ENCODE peak calls at places on chromosomes 16 and 17, in six cellular contexts. R is GM23338, W is SK-N-SH, T is A549, I is HCT116, F is K562. J is an unnamed sample.

GRCh38 chr16:85656351-85657266 is 32.1 kb downstream of the GINS2 start:
- DNase-seq in R (no peak), W (no peak), T (no peak), I (no peak), F (no peak), J (no peak)

GRCh38 chr16:30539000-30539964 is 4.6 kb upstream of the ZNF747 start:
- DNase-seq in R (no peak), W (no peak), T (no peak), I (no peak), F (no peak), J (no peak)

GRCh38 chr16:68194263-68194662 is 41.7 kb downstream of the ESRP2 start:
- DNase-seq in R (no peak), W (no peak), T (no peak), I (no peak), F (no peak), J (no peak)

GRCh38 chr17:75346906-75347305 is 57.7 kb upstream of the SLC25A19 start:
- DNase-seq in R (peak), W (no peak), T (no peak), I (no peak), F (peak), J (peak)

GRCh38 chr16:67563708-67564468 is 1.6 kb downstream of the CTCF start:
- DNase-seq in R (peak), W (peak), T (peak), I (no peak), F (no peak), J (peak)

GRCh38 chr17:12553625-12554024 is 112.1 kb upstream of the MYOCD start:
- DNase-seq in R (no peak), W (no peak), T (no peak), I (no peak), F (no peak), J (no peak)

GRCh38 chr17:66319226-66319625 is 16.8 kb downstream of the PRKCA start:
- DNase-seq in R (no peak), W (no peak), T (no peak), I (no peak), F (no peak), J (no peak)

GRCh38 chr17:29717817-29718216 is 95.1 kb upstream of the CORO6 start:
- DNase-seq in R (no peak), W (no peak), T (no peak), I (no peak), F (no peak), J (no peak)

GRCh38 chr17:45427181-45427835 is 5.4 kb downstream of the ARHGAP27 start:
- DNase-seq in R (no peak), W (peak), T (no peak), I (no peak), F (no peak), J (no peak)

GRCh38 chr16:88309174-88309904 is 73.4 kb upstream of the ZNF469 start:
- DNase-seq in R (no peak), W (no peak), T (no peak), I (no peak), F (no peak), J (no peak)

GRCh38 chr16:62903961-62904502 is 867.8 kb upstream of the CDH8 start:
- DNase-seq in R (no peak), W (no peak), T (no peak), I (no peak), F (no peak), J (no peak)

GRCh38 chr16:87575027-87575804 is 27.1 kb upstream of the JPH3 start:
- DNase-seq in R (peak), W (no peak), T (peak), I (no peak), F (peak), J (no peak)

GRCh38 chr16:2008631-2009301 is 855 bp downstream of the ZNF598 start:
- DNase-seq in R (no peak), W (peak), T (no peak), I (no peak), F (peak), J (peak)

GRCh38 chr16:12548270-12548983 is 255.3 kb downstream of the CPPED1 start:
- DNase-seq in R (no peak), W (no peak), T (no peak), I (no peak), F (no peak), J (no peak)

GRCh38 chr16:12545292-12545610 is 258.4 kb downstream of the CPPED1 start:
- DNase-seq in R (no peak), W (no peak), T (no peak), I (no peak), F (no peak), J (no peak)

GRCh38 chr16:12546918-12547607 is 256.6 kb downstream of the CPPED1 start:
- DNase-seq in R (no peak), W (no peak), T (no peak), I (no peak), F (no peak), J (no peak)

GRCh38 chr16:12545792-12546342 is 257.8 kb downstream of the CPPED1 start:
- DNase-seq in R (no peak), W (no peak), T (no peak), I (no peak), F (no peak), J (no peak)

DNA sequence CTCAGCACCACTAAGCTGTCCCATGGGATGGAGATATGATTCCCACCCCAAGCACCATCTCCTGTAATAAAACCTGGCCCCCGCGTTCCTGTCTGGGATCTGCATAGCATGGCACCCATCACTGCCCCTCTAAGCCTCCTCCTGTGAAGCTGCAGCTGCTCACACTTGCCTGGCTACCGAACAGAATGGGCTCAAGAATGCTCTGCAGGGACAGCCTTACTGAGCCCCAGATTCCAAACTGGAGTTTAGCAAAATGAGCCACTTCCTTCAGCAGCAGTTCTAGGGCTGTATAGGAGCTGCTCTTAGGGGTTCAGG is 256.1 kb downstream of the CPPED1 start:
- DNase-seq in R (no peak), W (no peak), T (no peak), I (no peak), F (no peak), J (no peak)
- TF ChIP-seq REST in R (no peak), W (no peak), T (no peak), I (no peak), F (no peak), J (peak)

GRCh38 chr16:54647731-54648221 is 282.9 kb upstream of the IRX5 start:
- DNase-seq in R (no peak), W (no peak), T (no peak), I (no peak), F (no peak), J (no peak)
- TF ChIP-seq REST in R (no peak), W (no peak), T (no peak), I (no peak), F (no peak), J (no peak)

GRCh38 chr16:554640-555413 is 5.4 kb upstream of the PRR35 start:
- DNase-seq in R (no peak), W (no peak), T (no peak), I (no peak), F (no peak), J (no peak)
- TF ChIP-seq REST in R (no peak), W (no peak), T (no peak), I (no peak), F (no peak), J (no peak)

DNA sequence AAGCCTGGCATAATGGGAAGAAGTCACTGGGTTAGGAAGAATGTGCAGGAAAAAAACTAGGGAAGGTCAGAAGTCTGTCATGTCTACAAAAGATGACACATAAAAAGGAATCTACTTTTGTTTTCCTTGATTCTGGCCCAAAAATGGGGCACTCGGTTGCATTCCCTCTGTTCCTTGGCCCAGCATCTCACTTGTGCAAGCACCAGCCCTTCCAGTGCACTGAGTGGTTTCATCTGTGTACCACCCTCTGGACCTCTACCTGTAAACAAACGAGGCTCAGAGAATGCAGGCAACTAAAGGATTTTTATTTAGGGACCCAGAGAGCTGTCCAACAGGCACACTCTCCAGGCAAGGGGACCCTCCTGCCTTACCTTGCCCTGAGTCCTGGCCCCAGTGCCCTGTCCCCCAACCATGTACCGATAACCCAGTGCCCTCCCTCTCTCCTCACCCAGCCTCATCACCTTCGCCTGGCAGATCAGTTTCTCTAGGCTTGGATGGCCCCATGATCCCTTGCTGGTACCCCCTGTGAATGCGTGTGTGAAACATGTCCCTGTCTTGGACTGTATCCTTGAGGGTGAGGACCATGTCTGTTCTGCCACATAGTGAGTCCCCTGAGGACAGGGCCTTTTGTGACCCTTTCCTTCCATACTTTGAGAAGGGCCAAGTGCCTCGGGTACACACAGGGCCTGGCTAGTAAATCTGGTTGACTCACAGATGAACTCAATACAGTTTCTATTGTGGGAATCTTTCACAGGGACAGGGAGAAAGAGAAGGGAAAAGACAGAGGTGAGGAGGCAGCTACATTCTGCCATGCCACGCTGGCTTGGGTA is 13.3 kb downstream of the NXPH3 start:
- DNase-seq in R (no peak), W (peak), T (no peak), I (no peak), F (no peak), J (no peak)
- TF ChIP-seq REST in R (no peak), W (no peak), T (no peak), I (no peak), F (no peak), J (no peak)

J was measured in HL-60.